ENCODE peak calls at places on chromosomes 5 and 9, in seven cellular contexts. W, Y, Q, M, C, O and D are unnamed samples.
A peak's percentile ranks its signal among the peaks of the same experiment; 100 is the strongest.

GRCh38 chr5:107812570-107813141 is 141.9 kb upstream of the EFNA5 start:
- DNase-seq in W (no peak), Y (no peak), Q (no peak), M (no peak), C (no peak), O (no peak), D (no peak)

GRCh38 chr9:130448035-130448624 is 3.4 kb downstream of the ASS1 start:
- DNase-seq in W (no peak), Y (no peak), Q (no peak), M (no peak), C (no peak), O (no peak), D (no peak)

GRCh38 chr5:52987711-52988329 is 1.3 kb upstream of the ITGA2 start:
- DNase-seq in W (no peak), Y (no peak), Q (no peak), M (no peak), C (no peak), O (no peak), D (no peak)

GRCh38 chr5:143566139-143566538 is 162.7 kb upstream of the NR3C1 start:
- DNase-seq in W (no peak), Y (no peak), Q (no peak), M (no peak), C (no peak), O (no peak), D (no peak)

GRCh38 chr9:126788631-126789349 is 16.1 kb upstream of the ZBTB43 start:
- DNase-seq in W (no peak), Y (no peak), Q (no peak), M (no peak), C (peak; percentile 13), O (no peak), D (no peak)

GRCh38 chr9:113715086-113715485 is 161.0 kb upstream of the ZNF618 start:
- DNase-seq in W (no peak), Y (no peak), Q (peak; percentile 4), M (no peak), C (no peak), O (no peak), D (no peak)

GRCh38 chr9:72884521-72884920 is 68.3 kb downstream of the ALDH1A1 start:
- DNase-seq in W (no peak), Y (no peak), Q (no peak), M (no peak), C (no peak), O (no peak), D (no peak)

GRCh38 chr9:97502222-97502983 is 937 bp downstream of the TMOD1 start:
- DNase-seq in W (peak; percentile 24), Y (no peak), Q (peak; percentile 54), M (no peak), C (no peak), O (no peak), D (peak; percentile 48)

GRCh38 chr5:25091917-25092316 is 447.1 kb upstream of the CDH10 start:
- DNase-seq in W (no peak), Y (no peak), Q (no peak), M (no peak), C (no peak), O (no peak), D (no peak)

GRCh38 chr9:95124582-95125359 is 192.7 kb downstream of the FANCC start:
- DNase-seq in W (no peak), Y (no peak), Q (peak; percentile 59), M (no peak), C (no peak), O (no peak), D (peak; percentile 44)

DNA sequence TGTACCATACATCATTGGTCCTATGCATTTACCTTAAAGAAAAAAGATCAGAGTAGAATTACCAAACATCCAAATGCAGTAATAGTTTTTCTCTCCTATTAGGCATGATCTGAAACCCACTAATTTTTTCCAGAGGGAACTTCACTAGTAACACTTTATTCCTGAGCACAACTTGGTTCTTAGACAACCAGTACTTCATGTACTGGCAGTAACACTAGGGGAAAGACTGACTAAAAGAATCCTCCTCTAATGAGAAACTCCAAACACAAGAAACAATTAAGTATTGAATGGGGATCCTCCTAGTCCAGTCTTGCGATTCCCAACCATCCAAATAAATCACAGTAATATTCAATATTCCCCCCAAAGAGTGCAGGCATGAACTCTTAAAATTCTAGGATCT is 49.0 kb downstream of the ZNF608 start:
- DNase-seq in W (no peak), Y (no peak), Q (no peak), M (no peak), C (no peak), O (no peak), D (no peak)
- H3K4me1 ChIP-seq in W (peaks cover 41% of the 10 kb centered on the region), Y (peaks cover 7% of the 10 kb centered on the region), Q (peaks cover 36% of the 10 kb centered on the region), M (no peaks in the 10 kb centered on the region), C (peaks cover 28% of the 10 kb centered on the region), O (no peaks in the 10 kb centered on the region), D (peaks cover 55% of the 10 kb centered on the region)

GRCh38 chr5:91384671-91385430 is 1.7 kb upstream of the ARRDC3 start:
- DNase-seq in W (peak; percentile 53), Y (no peak), Q (no peak), M (peak; percentile 36), C (no peak), O (no peak), D (peak; percentile 88)
- H3K27ac ChIP-seq in W (peak overlapping the region; percentile 97), Y (no peak overlapping the region), Q (peak overlapping the region; percentile 97), M (peak overlapping the region; percentile 92), C (peak overlapping the region; percentile 100), O (peak overlapping the region; percentile 97), D (no peak overlapping the region)

DNA sequence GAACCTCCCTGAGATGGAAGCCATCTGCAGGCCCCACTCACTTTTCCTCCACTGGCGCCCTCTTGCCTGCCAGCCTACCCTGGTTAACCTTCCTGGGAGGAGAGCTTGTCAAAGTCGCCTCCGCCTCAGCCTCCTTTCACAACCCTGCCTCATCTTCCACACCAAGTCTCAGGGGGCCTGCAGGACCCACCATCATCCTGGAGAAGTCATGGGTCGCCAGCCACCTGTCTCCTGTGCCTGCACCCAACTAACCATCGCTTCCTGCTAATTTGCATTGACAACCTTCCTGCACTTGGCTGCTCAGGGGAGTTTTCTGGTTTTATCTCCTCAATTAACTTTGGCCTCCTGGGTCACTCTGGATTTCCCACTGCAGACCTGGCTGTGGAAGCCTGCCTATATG is 52.8 kb upstream of the GRHPR start:
- DNase-seq in W (no peak), Y (no peak), Q (no peak), M (no peak), C (no peak), O (no peak), D (no peak)
- H3K4me1 ChIP-seq in W (no peaks in the 10 kb centered on the region), Y (no peaks in the 10 kb centered on the region), Q (no peaks in the 10 kb centered on the region), M (no peaks in the 10 kb centered on the region), C (no peaks in the 10 kb centered on the region), O (no peaks in the 10 kb centered on the region), D (peaks cover 6% of the 10 kb centered on the region)

GRCh38 chr5:138180841-138181240 is 1.9 kb downstream of the KIF20A start:
- DNase-seq in W (no peak), Y (no peak), Q (no peak), M (no peak), C (no peak), O (no peak), D (no peak)

GRCh38 chr5:138178516-138179276 is at the start of the genes BRD8 and KIF20A:
- DNase-seq in W (peak; percentile 96), Y (peak; percentile 95), Q (peak; percentile 98), M (peak; percentile 98), C (peak; percentile 95), O (peak; percentile 94), D (peak; percentile 98)

GRCh38 chr5:138180183-138180782 is 1.4 kb downstream of the KIF20A start:
- DNase-seq in W (no peak), Y (no peak), Q (no peak), M (no peak), C (no peak), O (no peak), D (peak; percentile 68)

GRCh38 chr5:138179277-138179857 is 455 bp downstream of the KIF20A start:
- DNase-seq in W (no peak), Y (no peak), Q (peak; percentile 27), M (no peak), C (no peak), O (no peak), D (peak; percentile 48)

GRCh38 chr5:138177936-138178515 is 404 bp downstream of the BRD8 start:
- DNase-seq in W (peak; percentile 22), Y (no peak), Q (no peak), M (no peak), C (no peak), O (peak; percentile 51), D (peak; percentile 21)
- H3K27ac ChIP-seq in W (peak overlapping the region; percentile 75), Y (no peak overlapping the region), Q (peak overlapping the region; percentile 28), M (peak overlapping the region; percentile 78), C (peak overlapping the region; percentile 69), O (peak overlapping the region; percentile 85), D (peak overlapping the region; percentile 79)

GRCh38 chr5:172644711-172645110 is 3.6 kb downstream of the NEURL1B start:
- DNase-seq in W (no peak), Y (peak; percentile 33), Q (no peak), M (no peak), C (no peak), O (no peak), D (peak; percentile 51)

GRCh38 chr5:172645271-172645670 is 4.2 kb downstream of the NEURL1B start:
- DNase-seq in W (no peak), Y (peak; percentile 23), Q (no peak), M (no peak), C (peak; percentile 43), O (no peak), D (no peak)

GRCh38 chr5:172642926-172643325 is 1.9 kb downstream of the NEURL1B start:
- DNase-seq in W (no peak), Y (no peak), Q (no peak), M (no peak), C (peak; percentile 48), O (no peak), D (no peak)

GRCh38 chr5:172643392-172643871 is 2.4 kb downstream of the NEURL1B start:
- DNase-seq in W (no peak), Y (peak; percentile 35), Q (no peak), M (no peak), C (peak; percentile 26), O (no peak), D (no peak)

GRCh38 chr5:172644229-172644628 is 3.2 kb downstream of the NEURL1B start:
- DNase-seq in W (no peak), Y (peak; percentile 1), Q (no peak), M (no peak), C (no peak), O (no peak), D (no peak)
- H3K4me1 ChIP-seq in W (peaks cover 17% of the 10 kb centered on the region), Y (no peaks in the 10 kb centered on the region), Q (peaks cover 7% of the 10 kb centered on the region), M (no peaks in the 10 kb centered on the region), C (peaks cover 11% of the 10 kb centered on the region), O (peaks cover 5% of the 10 kb centered on the region), D (peaks cover 29% of the 10 kb centered on the region)